ENCODE peak calls at places on chromosomes 11 and 22, in five cellular contexts. L is cardiac muscle cell, T is PC-3, J is lower lobe of right lung, S is fibroblast of lung. I is an unnamed sample.

GRCh38 chr11:61791737-61792309 is 576 bp downstream of the TMEM258 start:
- DNase-seq in L (peak; percentile 84), T (peak; percentile 94), J (peak; percentile 68), S (peak; percentile 92), I (no peak)

GRCh38 chr22:17820879-17821439 is 46.7 kb upstream of the BID start:
- DNase-seq in L (no peak), T (no peak), J (no peak), S (no peak), I (no peak)

GRCh38 chr11:68954970-68955958 is 25.5 kb downstream of the MRGPRD start:
- DNase-seq in L (no peak), T (peak; percentile 52), J (peak; percentile 65), S (peak; percentile 61), I (no peak)

GRCh38 chr11:3841426-3842304 is 906 bp upstream of the RHOG start:
- DNase-seq in L (peak; percentile 90), T (peak; percentile 83), J (peak; percentile 89), S (peak; percentile 88), I (peak; percentile 92)

GRCh38 chr22:19707347-19708322 is 6.7 kb upstream of the SEPTIN5 start:
- DNase-seq in L (no peak), T (no peak), J (peak; percentile 37), S (no peak), I (peak; percentile 67)

GRCh38 chr11:96200243-96200642 is 142.8 kb downstream of the MAML2 start:
- DNase-seq in L (no peak), T (peak; percentile 51), J (no peak), S (peak; percentile 70), I (no peak)

GRCh38 chr11:80163011-80163410 is 722.2 kb upstream of the TENM4 start:
- DNase-seq in L (no peak), T (peak; percentile 57), J (no peak), S (peak; percentile 70), I (no peak)

GRCh38 chr11:74011360-74012071 is 2.6 kb upstream of the UCP3 start:
- DNase-seq in L (no peak), T (no peak), J (no peak), S (no peak), I (no peak)

GRCh38 chr11:75223954-75224643 is 16.5 kb upstream of the TPBGL start:
- DNase-seq in L (no peak), T (peak; percentile 44), J (no peak), S (no peak), I (peak; percentile 46)

GRCh38 chr11:68040957-68041591 is 2.2 kb downstream of the TCIRG1 start:
- DNase-seq in L (no peak), T (no peak), J (peak; percentile 52), S (no peak), I (peak; percentile 65)

GRCh38 chr22:40401532-40401931 is 31.1 kb downstream of the SGSM3 start:
- DNase-seq in L (no peak), T (no peak), J (peak; percentile 27), S (no peak), I (no peak)

GRCh38 chr11:134987828-134988227 is 575.8 kb upstream of the B3GAT1 start:
- DNase-seq in L (no peak), T (no peak), J (no peak), S (no peak), I (no peak)

GRCh38 chr22:21984793-21985192 is 2.2 kb upstream of the TOP3B start:
- DNase-seq in L (peak; percentile 26), T (peak; percentile 28), J (no peak), S (peak; percentile 16), I (no peak)

GRCh38 chr22:36330655-36331305 is 57.0 kb downstream of the MYH9 start:
- DNase-seq in L (no peak), T (peak; percentile 46), J (no peak), S (peak; percentile 83), I (no peak)

DNA sequence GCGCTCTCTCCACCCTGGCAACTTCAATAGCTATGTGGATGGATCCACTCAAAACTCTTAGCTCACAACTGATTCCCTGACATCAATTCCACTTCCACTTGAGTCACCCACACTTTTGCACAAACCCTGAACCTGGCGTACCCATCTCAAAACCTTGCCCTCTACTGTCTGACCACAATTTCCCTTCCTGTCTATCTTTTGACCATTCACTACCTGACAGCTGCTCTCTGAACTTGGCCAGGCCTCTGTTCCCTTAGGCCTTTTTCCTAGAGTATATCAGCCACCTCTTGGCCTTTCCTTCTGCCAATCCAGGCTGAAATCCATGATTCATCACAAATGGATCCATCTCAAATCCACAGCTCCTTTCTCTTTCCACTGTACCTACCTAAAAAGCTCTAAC is 106.0 kb downstream of the RPL27A start:
- DNase-seq in L (no peak), T (no peak), J (no peak), S (no peak), I (no peak)
- H3K27ac ChIP-seq in L (no peak overlapping the region), T (no peak overlapping the region), J (no peak overlapping the region), S (no peak overlapping the region), I (no peak overlapping the region)

GRCh38 chr22:50275181-50276055 is 5.2 kb upstream of the MAPK11 start:
- DNase-seq in L (no peak), T (no peak), J (no peak), S (no peak), I (no peak)

GRCh38 chr22:50274311-50274710 is 4.1 kb upstream of the MAPK11 start:
- DNase-seq in L (peak; percentile 71), T (peak; percentile 58), J (no peak), S (peak; percentile 74), I (no peak)

GRCh38 chr22:50277761-50278160 is 7.6 kb upstream of the MAPK11 start:
- DNase-seq in L (no peak), T (no peak), J (no peak), S (no peak), I (no peak)

GRCh38 chr22:50278461-50278860 is 8.3 kb upstream of the MAPK11 start:
- DNase-seq in L (no peak), T (no peak), J (no peak), S (no peak), I (no peak)

DNA sequence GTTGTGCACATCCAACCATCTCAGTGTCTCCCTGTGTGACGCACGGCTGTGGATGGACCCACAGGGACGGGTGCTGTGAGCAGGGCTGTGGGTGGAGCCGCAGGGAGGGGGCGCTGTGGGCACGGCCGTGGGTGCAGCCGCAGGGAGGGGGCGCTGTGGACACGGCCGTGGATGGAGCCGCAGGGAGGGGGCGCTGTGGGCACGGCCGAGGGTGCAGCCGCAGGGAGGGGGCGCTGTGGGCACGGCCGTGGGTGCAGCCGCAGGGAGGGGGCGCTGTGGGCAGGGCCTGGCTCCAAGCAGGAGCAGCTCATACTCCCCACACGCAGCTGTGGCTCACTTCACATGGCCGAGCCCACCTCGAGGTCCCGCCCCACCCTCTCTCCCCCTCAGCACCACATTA is 6.0 kb upstream of the MAPK11 start:
- DNase-seq in L (peak; percentile 29), T (peak; percentile 16), J (peak; percentile 88), S (peak; percentile 51), I (peak; percentile 92)
- TF ChIP-seq CTCF in L (peak; percentile 44), T (peak; percentile 63), J (peak; percentile 68), S (peak; percentile 19), I (peak; percentile 62)

GRCh38 chr11:12046636-12047236 is 38.3 kb upstream of the DKK3 start:
- DNase-seq in L (no peak), T (no peak), J (no peak), S (no peak), I (no peak)
- H3K4me1 ChIP-seq in L (peaks cover 9% of the 10 kb centered on the region), T (peaks cover 50% of the 10 kb centered on the region), J (peaks cover 38% of the 10 kb centered on the region), S (peaks cover 24% of the 10 kb centered on the region), I (peaks cover 26% of the 10 kb centered on the region)

DNA sequence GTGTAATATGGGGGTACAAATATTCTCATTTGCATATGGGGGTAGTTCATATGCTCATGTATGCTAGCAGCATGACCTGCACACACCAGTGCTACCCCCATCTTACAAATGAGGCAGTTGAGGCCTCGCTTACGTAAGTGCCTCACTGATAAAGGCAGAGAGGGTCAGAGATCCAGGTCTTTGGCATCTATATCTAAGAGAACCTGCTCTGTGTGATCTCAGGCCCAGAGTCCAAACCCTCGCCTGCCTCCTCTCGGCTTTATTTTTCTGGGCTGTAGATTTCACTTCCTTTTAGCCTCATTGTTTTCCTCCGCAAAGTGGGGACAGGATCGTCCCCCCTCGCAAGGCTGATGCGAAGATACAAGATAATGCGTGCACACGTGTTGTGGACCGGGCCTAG is 325.2 kb downstream of the MN1 start:
- DNase-seq in L (no peak), T (no peak), J (no peak), S (no peak), I (no peak)
- H3K27ac ChIP-seq in L (no peak overlapping the region), T (peak overlapping the region; percentile 99), J (no peak overlapping the region), S (no peak overlapping the region), I (no peak overlapping the region)

DNA sequence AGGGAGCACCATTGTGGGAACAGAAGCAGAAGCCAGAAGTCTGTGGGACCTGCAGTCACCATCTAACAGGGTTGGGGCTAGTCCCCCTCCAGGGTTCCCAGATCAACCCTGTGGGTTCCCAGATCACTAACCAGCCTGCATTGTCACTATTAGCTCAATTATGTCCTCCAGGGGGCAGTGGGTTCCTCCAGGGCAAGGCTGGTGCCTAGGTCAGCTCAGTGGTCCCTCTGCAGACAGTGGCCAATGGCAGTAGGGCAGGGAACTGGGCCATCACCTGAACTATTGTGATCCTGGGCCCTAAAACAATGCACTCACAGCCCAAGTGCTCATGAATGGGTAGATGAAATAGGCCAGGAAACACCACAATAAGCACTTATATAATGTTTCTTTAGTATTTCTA is 18.8 kb upstream of the PRSS23 start:
- DNase-seq in L (no peak), T (no peak), J (no peak), S (no peak), I (no peak)
- TF ChIP-seq CTCF in L (no peak), T (no peak), J (no peak), S (no peak), I (no peak)

GRCh38 chr11:124891390-124891861 is 6.2 kb downstream of the ROBO4 start:
- DNase-seq in L (no peak), T (no peak), J (no peak), S (no peak), I (no peak)
- H3K4me1 ChIP-seq in L (no peaks in the 10 kb centered on the region), T (peaks cover 12% of the 10 kb centered on the region), J (peaks cover 70% of the 10 kb centered on the region), S (peaks cover 3% of the 10 kb centered on the region), I (peaks cover 56% of the 10 kb centered on the region)

DNA sequence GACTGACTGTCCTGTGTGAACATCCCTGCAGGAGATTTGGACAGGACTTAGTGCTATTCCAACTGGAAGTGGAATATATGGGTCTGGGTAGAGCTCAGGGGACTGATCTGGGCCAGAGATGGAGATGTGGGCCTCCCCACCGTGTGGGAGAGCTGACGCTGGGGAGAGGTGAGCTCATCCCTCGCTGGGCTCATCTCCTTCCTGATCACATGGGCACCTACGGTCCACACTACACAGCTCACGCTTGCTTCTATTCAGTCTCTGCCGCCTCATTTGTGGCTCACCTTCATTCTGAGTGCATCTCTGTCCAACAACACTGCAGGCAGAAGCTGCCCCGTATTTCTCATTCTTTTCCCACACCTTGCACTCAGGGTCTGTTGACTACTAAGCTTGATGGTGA is 16.6 kb upstream of the RAB1B start:
- DNase-seq in L (no peak), T (no peak), J (no peak), S (no peak), I (no peak)
- H3K27ac ChIP-seq in L (no peak overlapping the region), T (no peak overlapping the region), J (no peak overlapping the region), S (no peak overlapping the region), I (no peak overlapping the region)

GRCh38 chr22:23242473-23243001 is 62.2 kb downstream of the BCR start:
- DNase-seq in L (peak; percentile 64), T (no peak), J (no peak), S (no peak), I (no peak)
- TF ChIP-seq CTCF in L (peak; percentile 5), T (no peak), J (no peak), S (no peak), I (no peak)

I was measured in upper lobe of right lung.